ENCODE peak calls at places on chromosomes 13 and 19, in seven cellular contexts. D, L, Z, V, N, Q and A are unnamed samples.

GRCh38 chr13:53783466-53783865 is 754.9 kb downstream of the OLFM4 start:
- DNase-seq in D (no peak), L (no peak), Z (no peak), V (no peak), N (no peak), Q (no peak), A (no peak)

GRCh38 chr13:41457589-41458186 is 338 bp downstream of the RGCC start:
- DNase-seq in D (no peak), L (no peak), Z (no peak), V (peak; percentile 66), N (peak; percentile 76), Q (no peak), A (no peak)

GRCh38 chr19:6164906-6165531 is 29.6 kb downstream of the ACSBG2 start:
- DNase-seq in D (peak; percentile 26), L (no peak), Z (no peak), V (no peak), N (no peak), Q (no peak), A (no peak)

GRCh38 chr13:33004454-33004853 is 11.8 kb upstream of the KL start:
- DNase-seq in D (no peak), L (peak; percentile 78), Z (no peak), V (no peak), N (no peak), Q (no peak), A (no peak)

GRCh38 chr13:65063753-65064152 is 2166.4 kb downstream of the PCDH9 start:
- DNase-seq in D (no peak), L (no peak), Z (no peak), V (no peak), N (no peak), Q (no peak), A (peak; percentile 2)

GRCh38 chr13:77811981-77812380 is 106.7 kb downstream of the EDNRB start:
- DNase-seq in D (no peak), L (no peak), Z (no peak), V (no peak), N (no peak), Q (no peak), A (no peak)

GRCh38 chr13:30323524-30323923 is 16.2 kb upstream of the KATNAL1 start:
- DNase-seq in D (no peak), L (no peak), Z (no peak), V (no peak), N (no peak), Q (no peak), A (no peak)

GRCh38 chr19:58519355-58520256 is at the start of gene ZBTB45:
- DNase-seq in D (peak; percentile 88), L (peak; percentile 98), Z (peak; percentile 93), V (peak; percentile 93), N (peak; percentile 98), Q (peak; percentile 92), A (peak; percentile 71)

GRCh38 chr13:40096357-40096911 is 441.0 kb downstream of the COG6 start:
- DNase-seq in D (no peak), L (no peak), Z (no peak), V (no peak), N (no peak), Q (no peak), A (no peak)

GRCh38 chr19:29586401-29586800 is 19.7 kb upstream of the POP4 start:
- DNase-seq in D (no peak), L (no peak), Z (no peak), V (no peak), N (no peak), Q (no peak), A (no peak)

GRCh38 chr19:56118666-56119584 is 2.2 kb downstream of the ZNF787 start:
- DNase-seq in D (no peak), L (no peak), Z (no peak), V (no peak), N (no peak), Q (no peak), A (no peak)
- H3K4me3 ChIP-seq in D (no peak overlapping the region), L (peak overlapping the region; percentile 76), Z (no peak overlapping the region), V (peak overlapping the region; percentile 91), N (no peak overlapping the region), Q (peak overlapping the region; percentile 80), A (no peak overlapping the region)

GRCh38 chr13:98494769-98495168 is 82.1 kb downstream of the STK24 start:
- DNase-seq in D (no peak), L (no peak), Z (no peak), V (no peak), N (no peak), Q (no peak), A (no peak)
- H3K4me3 ChIP-seq in D (no peak overlapping the region), L (no peak overlapping the region), Z (no peak overlapping the region), V (no peak overlapping the region), N (no peak overlapping the region), Q (no peak overlapping the region), A (no peak overlapping the region)

DNA sequence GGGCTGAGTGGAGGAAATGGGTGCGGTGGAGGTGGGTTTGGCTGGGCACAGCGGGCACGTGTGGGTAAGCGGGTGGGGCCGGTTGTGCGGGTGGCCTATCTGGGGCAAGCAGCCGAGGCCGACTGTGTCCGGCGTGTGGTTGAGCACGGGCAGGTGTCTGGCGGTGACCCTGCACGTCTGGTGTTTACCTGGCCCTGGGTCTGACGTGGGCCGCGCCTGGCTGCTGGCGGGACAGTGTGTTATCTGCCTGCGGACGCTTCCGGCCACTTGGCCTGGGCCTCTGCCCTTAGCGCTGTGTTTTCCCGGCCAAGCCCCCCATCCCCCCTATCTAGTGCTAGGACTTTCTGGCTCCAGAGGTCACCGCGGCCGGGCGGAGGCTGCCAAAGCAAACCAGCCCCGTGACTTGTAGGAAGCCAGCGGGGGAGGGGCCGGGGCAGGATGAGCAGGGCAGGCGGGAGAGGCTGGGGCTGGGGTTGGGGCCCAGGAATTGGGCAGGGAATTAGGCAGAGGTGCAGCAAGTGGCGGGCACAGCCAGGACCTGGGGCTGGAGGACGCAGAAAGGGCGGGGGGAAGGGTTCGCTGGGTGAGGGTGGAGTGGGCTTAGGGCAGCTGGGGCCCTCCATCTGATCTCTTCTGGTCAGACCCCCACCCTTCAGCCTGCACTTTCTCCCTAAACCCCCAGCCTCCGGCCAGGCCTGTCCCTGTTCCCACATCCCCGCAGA is 534 bp upstream of the HPN start:
- DNase-seq in D (no peak), L (peak; percentile 80), Z (no peak), V (no peak), N (peak; percentile 93), Q (no peak), A (no peak)
- H3K4me3 ChIP-seq in D (no peak overlapping the region), L (no peak overlapping the region), Z (no peak overlapping the region), V (no peak overlapping the region), N (peak overlapping the region; percentile 47), Q (no peak overlapping the region), A (no peak overlapping the region)

GRCh38 chr13:112606125-112607001 is 18.4 kb upstream of the TUBGCP3 start:
- DNase-seq in D (peak; percentile 63), L (peak; percentile 93), Z (peak; percentile 73), V (peak; percentile 94), N (peak; percentile 97), Q (peak; percentile 44), A (peak; percentile 34)

GRCh38 chr13:112603641-112604220 is 15.8 kb upstream of the TUBGCP3 start:
- DNase-seq in D (no peak), L (peak; percentile 63), Z (peak; percentile 63), V (no peak), N (no peak), Q (no peak), A (no peak)

GRCh38 chr13:112608212-112608611 is 20.3 kb upstream of the TUBGCP3 start:
- DNase-seq in D (no peak), L (no peak), Z (no peak), V (no peak), N (no peak), Q (no peak), A (no peak)

GRCh38 chr13:112601351-112601750 is 13.4 kb upstream of the TUBGCP3 start:
- DNase-seq in D (no peak), L (no peak), Z (no peak), V (no peak), N (no peak), Q (no peak), A (no peak)

GRCh38 chr13:112605531-112605990 is 17.6 kb upstream of the TUBGCP3 start:
- DNase-seq in D (no peak), L (peak; percentile 4), Z (no peak), V (no peak), N (no peak), Q (no peak), A (no peak)
- H3K4me3 ChIP-seq in D (no peak overlapping the region), L (peak overlapping the region; percentile 52), Z (peak overlapping the region; percentile 56), V (peak overlapping the region; percentile 61), N (peak overlapping the region; percentile 56), Q (no peak overlapping the region), A (peak overlapping the region; percentile 41)